ENCODE peak calls at places on chromosomes 2 and 18, in five cellular contexts. L is NAMALWA; E is NCI-H1105; K is EH; P is activated CD8-positive, alpha-beta memory T cell treated with anti-CD3 and anti-CD28 coated beads, Interleukin-2, amount 50 U/mL, for 4 hours. R is an unnamed sample.

GRCh38 chr2:73919596-73920228 is 7.0 kb upstream of the DGUOK start:
- DNase-seq in K (no peak), L (no peak), P (no peak), E (no peak), R (no peak)

GRCh38 chr2:170157025-170157684 is 20.8 kb upstream of the MYO3B start:
- DNase-seq in K (peak), P (no peak), L (no peak), E (no peak), R (no peak)

GRCh38 chr2:105789745-105790466 is 45.2 kb downstream of the NCK2 start:
- DNase-seq in E (no peak), P (peak), K (peak), L (peak), R (no peak)

GRCh38 chr2:153197635-153198386 is 280.8 kb downstream of the RPRM start:
- DNase-seq in K (no peak), L (no peak), P (no peak), E (no peak), R (no peak)

GRCh38 chr18:70578480-70578879 is 289.6 kb downstream of the SOCS6 start:
- DNase-seq in E (no peak), K (no peak), P (no peak), L (no peak), R (no peak)

GRCh38 chr2:104794416-104794815 is 59.5 kb upstream of the POU3F3 start:
- DNase-seq in P (no peak), K (no peak), E (no peak), L (no peak), R (no peak)

GRCh38 chr18:55688066-55688465 is 100.1 kb upstream of the TCF4 start:
- DNase-seq in P (no peak), K (no peak), L (no peak), E (no peak), R (no peak)

GRCh38 chr2:104056451-104056850 is 797.5 kb upstream of the POU3F3 start:
- DNase-seq in L (no peak), P (no peak), E (no peak), K (no peak), R (no peak)

GRCh38 chr2:159265171-159265576 is 21.3 kb downstream of the WDSUB1 start:
- DNase-seq in P (no peak), K (peak), E (no peak), L (no peak), R (no peak)

GRCh38 chr2:73043978-73044832 is 27.3 kb downstream of the SFXN5 start:
- DNase-seq in L (no peak), P (no peak), E (no peak), K (no peak), R (no peak)

GRCh38 chr18:25490316-25490715 is 138.3 kb upstream of the ZNF521 start:
- DNase-seq in P (no peak), L (no peak), E (no peak), K (no peak), R (no peak)

GRCh38 chr2:202376460-202377307 is 557 bp downstream of the BMPR2 start:
- DNase-seq in E (no peak), L (peak), K (peak), P (peak), R (peak)

GRCh38 chr18:13416848-13417247 is 198.3 kb downstream of the LDLRAD4 start:
- DNase-seq in L (no peak), E (no peak), K (no peak), P (no peak), R (no peak)

GRCh38 chr18:5895886-5896740 is 791 bp upstream of the TMEM200C start:
- DNase-seq in K (no peak), E (no peak), L (no peak), P (no peak), R (no peak)

GRCh38 chr18:11785444-11786055 is 65.7 kb upstream of the CHMP1B start:
- DNase-seq in P (peak), K (no peak), L (no peak), E (no peak), R (no peak)

GRCh38 chr2:26555246-26556133 is 77.6 kb upstream of the OTOF start:
- DNase-seq in K (peak), P (no peak), E (no peak), L (no peak), R (no peak)

GRCh38 chr2:222577341-222577740 is 78.6 kb downstream of the FARSB start:
- DNase-seq in L (no peak), E (no peak), P (no peak), K (no peak), R (no peak)